ENCODE peak calls at places on chromosome 4, in five cellular contexts. E is mesothelial cell of epicardium, S is mucosa of descending colon, H is AG08396, V is stomach. O is an unnamed sample.

GRCh38 chr4:183345261-183345660 is 23.0 kb upstream of the CLDN24 start:
- DNase-seq in S (no peak), E (no peak), V (no peak), H (no peak), O (no peak)

GRCh38 chr4:98519268-98519993 is 139.0 kb downstream of the TSPAN5 start:
- DNase-seq in E (no peak), H (no peak), V (no peak), S (no peak), O (no peak)

GRCh38 chr4:72390409-72390808 is 178.6 kb downstream of the ADAMTS3 start:
- DNase-seq in H (no peak), E (no peak), S (no peak), V (no peak), O (no peak)

GRCh38 chr4:83810428-83810827 is 274.5 kb downstream of the GPAT3 start:
- DNase-seq in S (no peak), H (no peak), V (no peak), E (no peak), O (no peak)

GRCh38 chr4:1777822-1778641 is 15.1 kb upstream of the FGFR3 start:
- DNase-seq in H (peak; percentile 79), V (no peak), E (no peak), S (no peak), O (no peak)

GRCh38 chr4:98976716-98977115 is 18.8 kb upstream of the METAP1 start:
- DNase-seq in E (no peak), H (no peak), V (no peak), S (no peak), O (no peak)

GRCh38 chr4:139940600-139940999 is 213.4 kb downstream of the MAML3 start:
- DNase-seq in V (no peak), E (no peak), H (no peak), S (no peak), O (no peak)

GRCh38 chr4:94349193-94349592 is 6.6 kb upstream of the HPGDS start:
- DNase-seq in V (no peak), H (no peak), S (no peak), E (no peak), O (no peak)

GRCh38 chr4:15656038-15656470 is 897 bp upstream of the FBXL5 start:
- DNase-seq in E (no peak), S (no peak), V (no peak), H (no peak), O (no peak)

GRCh38 chr4:7806724-7807123 is 132.9 kb downstream of the AFAP1 start:
- DNase-seq in S (no peak), E (no peak), V (no peak), H (no peak), O (peak; percentile 11)

GRCh38 chr4:14180983-14181601 is 553.6 kb upstream of the BOD1L1 start:
- DNase-seq in V (peak; percentile 38), E (no peak), S (no peak), H (no peak), O (no peak)

GRCh38 chr4:3297066-3297859 is 4.4 kb downstream of the RGS12 start:
- DNase-seq in V (peak; percentile 7), S (no peak), E (no peak), H (no peak), O (no peak)

GRCh38 chr4:136741468-136741867 is 790.8 kb downstream of the PCDH18 start:
- DNase-seq in V (no peak), H (no peak), E (no peak), S (no peak), O (no peak)

O was measured in suprapubic skin.